ENCODE peak calls at places on chromosomes 16 and 17, in five cellular contexts. One of them, this sample, is unnamed.

GRCh38 chr17:61997649-61998048 is 67.4 kb downstream of the MED13 start:
- DNase-seq in H1: no peak
- DNase-seq in H9: no peak
- DNase-seq in hepatocyte: no peak
- DNase-seq in GM23248: peak
- DNase-seq in this sample: no peak

GRCh38 chr16:27107185-27107592 is 40.5 kb downstream of the C16orf82 start:
- DNase-seq in GM23248: no peak
- DNase-seq in H1: no peak
- DNase-seq in H9: no peak
- DNase-seq in hepatocyte: peak
- DNase-seq in this sample: no peak

GRCh38 chr16:69145658-69146057 is 13.2 kb downstream of the UTP4 start:
- DNase-seq in hepatocyte: peak
- DNase-seq in H9: no peak
- DNase-seq in GM23248: peak
- DNase-seq in H1: no peak
- DNase-seq in this sample: peak

GRCh38 chr17:20926532-20926931 is 116.3 kb downstream of the USP22 start:
- DNase-seq in hepatocyte: no peak
- DNase-seq in H1: no peak
- DNase-seq in H9: no peak
- DNase-seq in GM23248: peak
- DNase-seq in this sample: peak

GRCh38 chr16:79050063-79050462 is 550.5 kb downstream of the MAF start:
- DNase-seq in GM23248: no peak
- DNase-seq in hepatocyte: no peak
- DNase-seq in H1: no peak
- DNase-seq in H9: no peak
- DNase-seq in this sample: no peak

GRCh38 chr17:53627511-53627910 is 195.2 kb upstream of the KIF2B start:
- DNase-seq in H9: no peak
- DNase-seq in H1: no peak
- DNase-seq in GM23248: peak
- DNase-seq in hepatocyte: no peak
- DNase-seq in this sample: no peak

GRCh38 chr17:27413792-27414191 is 42.5 kb upstream of the KSR1 start:
- DNase-seq in H1: no peak
- DNase-seq in H9: no peak
- DNase-seq in hepatocyte: no peak
- DNase-seq in GM23248: no peak
- DNase-seq in this sample: no peak

GRCh38 chr16:56183266-56183665 is 8.0 kb upstream of the GNAO1 start:
- DNase-seq in GM23248: no peak
- DNase-seq in H9: no peak
- DNase-seq in H1: no peak
- DNase-seq in hepatocyte: no peak
- DNase-seq in this sample: no peak

GRCh38 chr16:85916141-85916890 is 17.4 kb downstream of the IRF8 start:
- DNase-seq in H1: no peak
- DNase-seq in GM23248: no peak
- DNase-seq in H9: no peak
- DNase-seq in hepatocyte: peak
- DNase-seq in this sample: peak

GRCh38 chr17:78676415-78677302 is 99.5 kb upstream of the DNAH17 start:
- DNase-seq in GM23248: no peak
- DNase-seq in H1: no peak
- DNase-seq in H9: no peak
- DNase-seq in hepatocyte: no peak
- DNase-seq in this sample: no peak

GRCh38 chr17:59365383-59365981 is 34.0 kb downstream of the YPEL2 start:
- DNase-seq in hepatocyte: peak
- DNase-seq in H9: no peak
- DNase-seq in GM23248: no peak
- DNase-seq in H1: no peak
- DNase-seq in this sample: no peak

GRCh38 chr17:8609910-8610309 is 20.6 kb downstream of the MYH10 start:
- DNase-seq in H1: no peak
- DNase-seq in GM23248: no peak
- DNase-seq in hepatocyte: no peak
- DNase-seq in H9: no peak
- DNase-seq in this sample: no peak

GRCh38 chr16:9647981-9648701 is 534.1 kb downstream of the GRIN2A start:
- DNase-seq in H1: peak
- DNase-seq in hepatocyte: peak
- DNase-seq in H9: no peak
- DNase-seq in GM23248: peak
- DNase-seq in this sample: no peak

GRCh38 chr16:29290631-29291247 is 115.8 kb downstream of the NPIPB11 start:
- DNase-seq in hepatocyte: peak
- DNase-seq in H9: peak
- DNase-seq in H1: peak
- DNase-seq in GM23248: peak
- DNase-seq in this sample: peak

DNA sequence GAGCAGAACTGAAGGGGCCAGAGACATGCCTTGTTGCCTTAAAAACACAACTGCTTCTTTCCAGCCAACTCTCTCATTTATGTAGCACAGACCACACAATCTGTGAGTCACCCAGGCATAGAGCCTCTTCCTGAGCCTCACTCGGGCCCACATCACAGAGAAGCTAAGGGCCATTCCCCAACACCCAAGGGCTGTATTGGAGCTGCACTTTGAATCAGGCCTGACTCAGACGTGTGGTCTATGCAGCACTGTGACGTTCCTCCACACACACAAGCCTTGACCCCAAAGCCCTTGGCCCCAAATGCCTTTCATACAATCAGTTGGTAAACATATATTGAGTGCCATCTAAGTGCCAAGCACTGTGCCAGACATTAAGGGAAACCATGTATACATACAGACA is 308.9 kb upstream of the DYNLRB2 start:
- DNase-seq in H9: no peak
- DNase-seq in hepatocyte: no peak
- DNase-seq in H1: no peak
- DNase-seq in GM23248: peak
- DNase-seq in this sample: peak
- H3K4me2 ChIP-seq in H9: no peak
- H3K4me2 ChIP-seq in hepatocyte: no peak
- H3K4me2 ChIP-seq in H1: no peak
- H3K4me2 ChIP-seq in GM23248: peak
- H3K4me2 ChIP-seq in this sample: peak

GRCh38 chr17:41528959-41529353 is 848 bp upstream of the KRT19 start:
- DNase-seq in hepatocyte: peak
- DNase-seq in H9: no peak
- DNase-seq in H1: no peak
- DNase-seq in GM23248: no peak
- DNase-seq in this sample: peak
- H3K4me2 ChIP-seq in hepatocyte: peak
- H3K4me2 ChIP-seq in H9: no peak
- H3K4me2 ChIP-seq in H1: peak
- H3K4me2 ChIP-seq in GM23248: no peak
- H3K4me2 ChIP-seq in this sample: no peak

GRCh38 chr17:43892672-43892975 is 14.7 kb downstream of the MPP2 start:
- DNase-seq in H9: no peak
- DNase-seq in GM23248: no peak
- DNase-seq in H1: no peak
- DNase-seq in hepatocyte: no peak
- DNase-seq in this sample: no peak
- H3K4me2 ChIP-seq in H9: peak
- H3K4me2 ChIP-seq in GM23248: no peak
- H3K4me2 ChIP-seq in H1: peak
- H3K4me2 ChIP-seq in hepatocyte: no peak
- H3K4me2 ChIP-seq in this sample: no peak

GRCh38 chr17:75460295-75460694 is 3.9 kb downstream of the TMEM94 start:
- DNase-seq in GM23248: no peak
- DNase-seq in hepatocyte: no peak
- DNase-seq in H1: no peak
- DNase-seq in H9: no peak
- DNase-seq in this sample: no peak
- H3K4me2 ChIP-seq in GM23248: no peak
- H3K4me2 ChIP-seq in hepatocyte: peak
- H3K4me2 ChIP-seq in H1: no peak
- H3K4me2 ChIP-seq in H9: no peak
- H3K4me2 ChIP-seq in this sample: no peak

This sample was measured in osteoblast.